ENCODE peak calls at places on chromosomes 4 and X, in ten cellular contexts. One of them, this sample, is unnamed. For H3K4me1, the result is how much of the 10 kb centered on the place peaks cover.

GRCh38 chr4:112085156-112086035 is 59.9 kb upstream of the FAM241A start:
- DNase-seq in adrenal gland: no peak
- DNase-seq in uterus: no peak
- DNase-seq in transverse colon: no peak
- DNase-seq in vagina: no peak
- DNase-seq in A549: no peak
- DNase-seq in heart left ventricle: no peak
- DNase-seq in GM12878: no peak
- DNase-seq in ovary: no peak
- DNase-seq in suprapubic skin: no peak
- DNase-seq in this sample: no peak

GRCh38 chr4:161522031-161522430 is 641.8 kb downstream of the FSTL5 start:
- DNase-seq in adrenal gland: no peak
- DNase-seq in ovary: no peak
- DNase-seq in heart left ventricle: no peak
- DNase-seq in suprapubic skin: no peak
- DNase-seq in uterus: no peak
- DNase-seq in GM12878: no peak
- DNase-seq in A549: no peak
- DNase-seq in transverse colon: no peak
- DNase-seq in vagina: no peak
- DNase-seq in this sample: no peak

GRCh38 chrX:69027181-69028005 is 137.9 kb downstream of the PJA1 start:
- DNase-seq in adrenal gland: no peak
- DNase-seq in vagina: peak
- DNase-seq in suprapubic skin: no peak
- DNase-seq in A549: no peak
- DNase-seq in uterus: no peak
- DNase-seq in heart left ventricle: no peak
- DNase-seq in ovary: no peak
- DNase-seq in GM12878: no peak
- DNase-seq in transverse colon: no peak
- DNase-seq in this sample: no peak

GRCh38 chr4:68391451-68391850 is 41.6 kb upstream of the YTHDC1 start:
- DNase-seq in GM12878: no peak
- DNase-seq in ovary: no peak
- DNase-seq in A549: no peak
- DNase-seq in uterus: no peak
- DNase-seq in adrenal gland: no peak
- DNase-seq in heart left ventricle: no peak
- DNase-seq in transverse colon: no peak
- DNase-seq in vagina: no peak
- DNase-seq in suprapubic skin: no peak
- DNase-seq in this sample: no peak

GRCh38 chrX:118644378-118644777 is 83.0 kb upstream of the IL13RA1 start:
- DNase-seq in uterus: no peak
- DNase-seq in ovary: no peak
- DNase-seq in vagina: no peak
- DNase-seq in suprapubic skin: no peak
- DNase-seq in A549: peak
- DNase-seq in heart left ventricle: no peak
- DNase-seq in transverse colon: no peak
- DNase-seq in GM12878: no peak
- DNase-seq in adrenal gland: no peak
- DNase-seq in this sample: no peak

GRCh38 chr4:157115613-157116340 is 39.8 kb downstream of the GLRB start:
- DNase-seq in A549: peak
- DNase-seq in uterus: no peak
- DNase-seq in suprapubic skin: no peak
- DNase-seq in transverse colon: no peak
- DNase-seq in ovary: no peak
- DNase-seq in heart left ventricle: no peak
- DNase-seq in adrenal gland: no peak
- DNase-seq in GM12878: no peak
- DNase-seq in vagina: no peak
- DNase-seq in this sample: no peak

GRCh38 chrX:41720125-41720780 is 3.7 kb upstream of the GPR82 start:
- DNase-seq in vagina: no peak
- DNase-seq in ovary: no peak
- DNase-seq in A549: no peak
- DNase-seq in GM12878: peak
- DNase-seq in suprapubic skin: no peak
- DNase-seq in adrenal gland: no peak
- DNase-seq in heart left ventricle: no peak
- DNase-seq in uterus: no peak
- DNase-seq in transverse colon: peak
- DNase-seq in this sample: no peak

GRCh38 chr4:105956566-105956965 is 61.3 kb downstream of the NPNT start:
- DNase-seq in uterus: no peak
- DNase-seq in suprapubic skin: no peak
- DNase-seq in ovary: no peak
- DNase-seq in vagina: no peak
- DNase-seq in adrenal gland: no peak
- DNase-seq in GM12878: no peak
- DNase-seq in heart left ventricle: no peak
- DNase-seq in transverse colon: no peak
- DNase-seq in A549: no peak
- DNase-seq in this sample: no peak

GRCh38 chr4:1199556-1200331 is 27.4 kb upstream of the SPON2 start:
- DNase-seq in suprapubic skin: no peak
- DNase-seq in transverse colon: peak
- DNase-seq in ovary: no peak
- DNase-seq in heart left ventricle: no peak
- DNase-seq in GM12878: no peak
- DNase-seq in A549: no peak
- DNase-seq in uterus: no peak
- DNase-seq in vagina: peak
- DNase-seq in adrenal gland: no peak
- DNase-seq in this sample: peak

GRCh38 chr4:89357346-89357745 is 49.7 kb upstream of the GPRIN3 start:
- DNase-seq in GM12878: no peak
- DNase-seq in adrenal gland: no peak
- DNase-seq in heart left ventricle: no peak
- DNase-seq in ovary: no peak
- DNase-seq in uterus: no peak
- DNase-seq in vagina: no peak
- DNase-seq in suprapubic skin: no peak
- DNase-seq in transverse colon: no peak
- DNase-seq in A549: no peak
- DNase-seq in this sample: no peak

GRCh38 chr4:185108669-185109068 is 34.4 kb upstream of the SLC25A4 start:
- DNase-seq in uterus: no peak
- DNase-seq in heart left ventricle: no peak
- DNase-seq in ovary: no peak
- DNase-seq in transverse colon: no peak
- DNase-seq in GM12878: no peak
- DNase-seq in vagina: no peak
- DNase-seq in suprapubic skin: no peak
- DNase-seq in adrenal gland: no peak
- DNase-seq in A549: no peak
- DNase-seq in this sample: no peak

GRCh38 chr4:67436742-67437141 is 108.6 kb downstream of the CENPC start:
- DNase-seq in vagina: no peak
- DNase-seq in suprapubic skin: no peak
- DNase-seq in GM12878: peak
- DNase-seq in adrenal gland: no peak
- DNase-seq in ovary: no peak
- DNase-seq in transverse colon: no peak
- DNase-seq in heart left ventricle: no peak
- DNase-seq in uterus: no peak
- DNase-seq in A549: no peak
- DNase-seq in this sample: no peak

GRCh38 chr4:4625488-4625887 is 83.6 kb upstream of the STX18 start:
- DNase-seq in transverse colon: no peak
- DNase-seq in GM12878: no peak
- DNase-seq in ovary: no peak
- DNase-seq in uterus: no peak
- DNase-seq in adrenal gland: no peak
- DNase-seq in A549: no peak
- DNase-seq in vagina: no peak
- DNase-seq in heart left ventricle: no peak
- DNase-seq in suprapubic skin: no peak
- DNase-seq in this sample: no peak

GRCh38 chr4:8365951-8366350 is 74.6 kb downstream of the ACOX3 start:
- DNase-seq in transverse colon: no peak
- DNase-seq in A549: no peak
- DNase-seq in heart left ventricle: peak
- DNase-seq in ovary: no peak
- DNase-seq in adrenal gland: no peak
- DNase-seq in suprapubic skin: no peak
- DNase-seq in vagina: no peak
- DNase-seq in GM12878: no peak
- DNase-seq in uterus: no peak
- DNase-seq in this sample: no peak

DNA sequence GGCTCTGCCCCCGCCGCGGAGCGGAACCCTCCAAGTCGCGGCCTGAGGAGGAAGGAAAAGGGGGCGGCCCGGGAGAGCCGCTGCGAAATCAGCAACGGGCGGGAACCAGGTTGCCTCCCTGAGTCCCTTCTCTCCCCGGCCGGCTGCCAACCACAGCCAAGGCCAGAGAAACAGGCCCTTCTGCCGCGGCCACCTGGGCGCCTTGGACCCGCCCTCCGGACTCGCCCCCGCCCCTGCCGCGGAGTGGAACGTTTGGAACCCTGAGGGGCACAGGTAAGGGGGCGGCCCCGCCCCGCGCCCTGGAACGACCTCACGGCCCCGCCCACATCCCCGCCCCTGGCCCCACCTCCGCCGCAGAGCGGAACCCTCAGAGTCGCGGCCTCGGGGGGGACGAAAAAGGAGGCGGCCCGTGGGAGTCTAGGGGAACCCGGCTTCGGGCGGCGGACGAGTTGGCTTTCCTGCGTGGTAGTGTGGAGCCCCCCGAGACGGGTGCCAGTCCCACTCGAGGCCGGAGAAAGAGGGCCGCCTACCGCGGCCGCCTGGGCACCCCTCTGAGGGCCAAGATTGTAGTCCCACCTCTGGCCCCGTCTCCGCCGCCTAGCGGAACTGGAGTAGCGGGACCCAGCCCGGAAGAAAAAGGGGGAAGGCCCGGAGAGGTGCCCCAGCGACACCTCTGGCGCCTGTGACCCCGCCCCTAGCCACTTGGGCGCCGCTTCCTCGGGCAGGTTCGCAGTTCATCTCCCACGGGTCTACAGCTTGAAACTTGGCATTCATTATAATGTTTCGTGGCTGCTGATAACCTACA is 669 bp upstream of the PHKA2 start:
- DNase-seq in GM12878: peak
- DNase-seq in ovary: peak
- DNase-seq in transverse colon: peak
- DNase-seq in heart left ventricle: peak
- DNase-seq in suprapubic skin: peak
- DNase-seq in uterus: peak
- DNase-seq in adrenal gland: peak
- DNase-seq in vagina: no peak
- DNase-seq in A549: peak
- DNase-seq in this sample: peak
- TF ChIP-seq POLR2A in GM12878: peak
- TF ChIP-seq POLR2A in ovary: peak
- TF ChIP-seq POLR2A in transverse colon: peak
- TF ChIP-seq POLR2A in heart left ventricle: peak
- TF ChIP-seq POLR2A in suprapubic skin: no peak
- TF ChIP-seq POLR2A in uterus: no peak
- TF ChIP-seq POLR2A in adrenal gland: peak
- TF ChIP-seq POLR2A in vagina: peak
- TF ChIP-seq POLR2A in A549: peak
- TF ChIP-seq POLR2A in this sample: peak

GRCh38 chrX:103780701-103781402 is 4.2 kb downstream of the PLP1 start:
- DNase-seq in heart left ventricle: no peak
- DNase-seq in transverse colon: no peak
- DNase-seq in GM12878: no peak
- DNase-seq in suprapubic skin: no peak
- DNase-seq in adrenal gland: no peak
- DNase-seq in uterus: no peak
- DNase-seq in A549: no peak
- DNase-seq in vagina: peak
- DNase-seq in ovary: no peak
- DNase-seq in this sample: no peak
- H3K4me1 ChIP-seq in heart left ventricle: under half
- H3K4me1 ChIP-seq in transverse colon: under half
- H3K4me1 ChIP-seq in GM12878: under half
- H3K4me1 ChIP-seq in suprapubic skin: under half
- H3K4me1 ChIP-seq in adrenal gland: under half
- H3K4me1 ChIP-seq in uterus: under half
- H3K4me1 ChIP-seq in A549: under half
- H3K4me1 ChIP-seq in vagina: under half
- H3K4me1 ChIP-seq in ovary: under half
- H3K4me1 ChIP-seq in this sample: under half

DNA sequence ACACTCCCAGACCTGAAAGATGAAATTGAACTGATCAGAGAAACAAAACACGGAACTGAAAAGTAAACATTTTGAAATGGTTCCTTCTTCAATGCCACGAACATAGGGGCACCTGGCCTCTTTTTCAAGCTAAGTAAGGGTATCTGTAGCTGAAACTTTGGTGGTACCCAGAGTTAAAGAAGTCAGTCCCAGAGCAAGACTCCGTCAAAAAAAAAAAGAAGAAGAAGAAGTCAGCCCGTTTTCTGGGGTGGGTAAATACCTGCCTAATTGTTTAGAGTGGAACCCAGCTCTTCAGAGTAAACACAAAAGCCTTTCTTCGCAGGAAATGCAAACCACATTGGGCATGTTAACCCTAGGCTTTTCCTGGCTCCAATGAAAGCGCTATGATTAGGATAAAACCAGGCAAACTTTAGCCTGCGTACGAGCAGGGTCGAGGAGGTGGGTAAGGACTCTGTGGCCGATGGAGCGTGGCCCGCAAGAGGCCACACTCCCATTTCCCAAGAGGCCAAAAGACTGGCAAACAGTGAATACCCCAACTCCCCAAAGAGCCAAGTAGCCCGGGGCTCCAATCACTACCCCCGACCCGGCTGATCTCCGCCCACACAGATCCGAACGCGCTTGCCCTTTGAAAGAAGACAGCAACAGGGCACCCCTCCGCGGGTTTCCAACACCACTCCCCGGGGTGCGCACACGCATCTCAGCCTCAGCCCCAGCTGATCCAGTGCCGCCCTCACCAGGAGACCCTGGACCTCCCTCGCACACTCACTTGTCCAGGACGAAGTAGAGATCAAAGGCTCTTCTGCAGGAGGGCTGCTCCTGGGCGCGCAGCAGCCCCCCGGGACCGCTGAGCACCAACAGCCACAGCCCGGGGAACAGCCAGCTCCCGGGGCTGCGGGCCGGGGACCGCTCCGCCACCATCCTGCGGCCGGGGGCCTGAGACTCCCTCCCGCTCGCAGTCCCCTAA is 1.1 kb downstream of the ANTXR2 start:
- DNase-seq in GM12878: peak
- DNase-seq in suprapubic skin: peak
- DNase-seq in ovary: peak
- DNase-seq in A549: no peak
- DNase-seq in heart left ventricle: peak
- DNase-seq in vagina: no peak
- DNase-seq in transverse colon: peak
- DNase-seq in adrenal gland: peak
- DNase-seq in uterus: peak
- DNase-seq in this sample: peak
- TF ChIP-seq POLR2A in GM12878: no peak
- TF ChIP-seq POLR2A in suprapubic skin: no peak
- TF ChIP-seq POLR2A in ovary: no peak
- TF ChIP-seq POLR2A in A549: no peak
- TF ChIP-seq POLR2A in heart left ventricle: no peak
- TF ChIP-seq POLR2A in vagina: no peak
- TF ChIP-seq POLR2A in transverse colon: no peak
- TF ChIP-seq POLR2A in adrenal gland: no peak
- TF ChIP-seq POLR2A in uterus: no peak
- TF ChIP-seq POLR2A in this sample: no peak

GRCh38 chr4:2586502-2586901 is 50.1 kb downstream of the FAM193A start:
- DNase-seq in suprapubic skin: no peak
- DNase-seq in ovary: no peak
- DNase-seq in GM12878: no peak
- DNase-seq in uterus: no peak
- DNase-seq in A549: no peak
- DNase-seq in transverse colon: no peak
- DNase-seq in adrenal gland: no peak
- DNase-seq in heart left ventricle: no peak
- DNase-seq in vagina: no peak
- DNase-seq in this sample: no peak
- H3K4me1 ChIP-seq in suprapubic skin: under half
- H3K4me1 ChIP-seq in ovary: under half
- H3K4me1 ChIP-seq in GM12878: under half
- H3K4me1 ChIP-seq in uterus: under half
- H3K4me1 ChIP-seq in A549: under half
- H3K4me1 ChIP-seq in transverse colon: half or more
- H3K4me1 ChIP-seq in adrenal gland: under half
- H3K4me1 ChIP-seq in heart left ventricle: under half
- H3K4me1 ChIP-seq in vagina: half or more
- H3K4me1 ChIP-seq in this sample: under half